ENCODE peak calls at places on chromosomes 4 and X, in eight cellular contexts. One of them, this sample, is unnamed.

GRCh38 chr4:139851133-139851532 is 185.5 kb downstream of the MGST2 start:
- DNase-seq in RPMI7951: no peak
- DNase-seq in choroid plexus epithelial cell: no peak
- DNase-seq in KG1: no peak
- DNase-seq in pons: no peak
- DNase-seq in foreskin keratinocyte: no peak
- DNase-seq in Daoy: no peak
- DNase-seq in activated CD4-positive, alpha-beta T cell treated with anti-CD3 and anti-CD28 coated beads, Interleukin-2, amount 10 ng/mL, durations not matched to agents 7 days and 5 days: no peak
- DNase-seq in this sample: no peak

GRCh38 chr4:2688281-2688680 is 67.9 kb downstream of the TNIP2 start:
- DNase-seq in RPMI7951: no peak
- DNase-seq in choroid plexus epithelial cell: no peak
- DNase-seq in KG1: no peak
- DNase-seq in pons: no peak
- DNase-seq in foreskin keratinocyte: no peak
- DNase-seq in Daoy: no peak
- DNase-seq in activated CD4-positive, alpha-beta T cell treated with anti-CD3 and anti-CD28 coated beads, Interleukin-2, amount 10 ng/mL, durations not matched to agents 7 days and 5 days: no peak
- DNase-seq in this sample: no peak

GRCh38 chr4:41413670-41414069 is 124.3 kb upstream of the LIMCH1 start:
- DNase-seq in RPMI7951: no peak
- DNase-seq in choroid plexus epithelial cell: no peak
- DNase-seq in KG1: no peak
- DNase-seq in pons: no peak
- DNase-seq in foreskin keratinocyte: no peak
- DNase-seq in Daoy: peak; percentile 55
- DNase-seq in activated CD4-positive, alpha-beta T cell treated with anti-CD3 and anti-CD28 coated beads, Interleukin-2, amount 10 ng/mL, durations not matched to agents 7 days and 5 days: no peak
- DNase-seq in this sample: no peak

GRCh38 chr4:54127660-54128059 is 27.7 kb downstream of the GSX2 start:
- DNase-seq in RPMI7951: no peak
- DNase-seq in choroid plexus epithelial cell: no peak
- DNase-seq in KG1: no peak
- DNase-seq in pons: no peak
- DNase-seq in foreskin keratinocyte: no peak
- DNase-seq in Daoy: no peak
- DNase-seq in activated CD4-positive, alpha-beta T cell treated with anti-CD3 and anti-CD28 coated beads, Interleukin-2, amount 10 ng/mL, durations not matched to agents 7 days and 5 days: no peak
- DNase-seq in this sample: no peak

GRCh38 chr4:53355919-53356521 is 9.8 kb downstream of the SCFD2 start:
- DNase-seq in RPMI7951: no peak
- DNase-seq in choroid plexus epithelial cell: no peak
- DNase-seq in KG1: no peak
- DNase-seq in pons: no peak
- DNase-seq in foreskin keratinocyte: no peak
- DNase-seq in Daoy: no peak
- DNase-seq in activated CD4-positive, alpha-beta T cell treated with anti-CD3 and anti-CD28 coated beads, Interleukin-2, amount 10 ng/mL, durations not matched to agents 7 days and 5 days: no peak
- DNase-seq in this sample: no peak

GRCh38 chrX:38375888-38376287 is 23.5 kb downstream of the OTC start:
- DNase-seq in RPMI7951: peak; percentile 14
- DNase-seq in choroid plexus epithelial cell: peak; percentile 43
- DNase-seq in KG1: no peak
- DNase-seq in pons: no peak
- DNase-seq in foreskin keratinocyte: peak; percentile 5
- DNase-seq in Daoy: peak; percentile 4
- DNase-seq in activated CD4-positive, alpha-beta T cell treated with anti-CD3 and anti-CD28 coated beads, Interleukin-2, amount 10 ng/mL, durations not matched to agents 7 days and 5 days: peak; percentile 5
- DNase-seq in this sample: no peak

GRCh38 chr4:876780-877179 is 50.9 kb upstream of the CPLX1 start:
- DNase-seq in RPMI7951: no peak
- DNase-seq in choroid plexus epithelial cell: no peak
- DNase-seq in KG1: no peak
- DNase-seq in pons: no peak
- DNase-seq in foreskin keratinocyte: no peak
- DNase-seq in Daoy: no peak
- DNase-seq in activated CD4-positive, alpha-beta T cell treated with anti-CD3 and anti-CD28 coated beads, Interleukin-2, amount 10 ng/mL, durations not matched to agents 7 days and 5 days: no peak
- DNase-seq in this sample: no peak

GRCh38 chr4:120703908-120704307 is 218.6 kb downstream of the PRDM5 start:
- DNase-seq in RPMI7951: no peak
- DNase-seq in choroid plexus epithelial cell: peak; percentile 35
- DNase-seq in KG1: no peak
- DNase-seq in pons: no peak
- DNase-seq in foreskin keratinocyte: no peak
- DNase-seq in Daoy: no peak
- DNase-seq in activated CD4-positive, alpha-beta T cell treated with anti-CD3 and anti-CD28 coated beads, Interleukin-2, amount 10 ng/mL, durations not matched to agents 7 days and 5 days: no peak
- DNase-seq in this sample: no peak

GRCh38 chrX:48533165-48533564 is 6.3 kb upstream of the TBC1D25 start:
- DNase-seq in RPMI7951: no peak
- DNase-seq in choroid plexus epithelial cell: no peak
- DNase-seq in KG1: no peak
- DNase-seq in pons: no peak
- DNase-seq in foreskin keratinocyte: no peak
- DNase-seq in Daoy: no peak
- DNase-seq in activated CD4-positive, alpha-beta T cell treated with anti-CD3 and anti-CD28 coated beads, Interleukin-2, amount 10 ng/mL, durations not matched to agents 7 days and 5 days: no peak
- DNase-seq in this sample: no peak

GRCh38 chrX:11117751-11118150 is 6.6 kb downstream of the HCCS start:
- DNase-seq in RPMI7951: no peak
- DNase-seq in choroid plexus epithelial cell: no peak
- DNase-seq in KG1: no peak
- DNase-seq in pons: no peak
- DNase-seq in foreskin keratinocyte: no peak
- DNase-seq in Daoy: no peak
- DNase-seq in activated CD4-positive, alpha-beta T cell treated with anti-CD3 and anti-CD28 coated beads, Interleukin-2, amount 10 ng/mL, durations not matched to agents 7 days and 5 days: no peak
- DNase-seq in this sample: no peak

GRCh38 chr4:81688085-81688484 is 216.4 kb upstream of the RASGEF1B start:
- DNase-seq in RPMI7951: no peak
- DNase-seq in choroid plexus epithelial cell: peak; percentile 48
- DNase-seq in KG1: no peak
- DNase-seq in pons: peak; percentile 81
- DNase-seq in foreskin keratinocyte: peak; percentile 7
- DNase-seq in Daoy: no peak
- DNase-seq in activated CD4-positive, alpha-beta T cell treated with anti-CD3 and anti-CD28 coated beads, Interleukin-2, amount 10 ng/mL, durations not matched to agents 7 days and 5 days: no peak
- DNase-seq in this sample: no peak

GRCh38 chr4:26793750-26794149 is 66.9 kb upstream of the STIM2 start:
- DNase-seq in RPMI7951: no peak
- DNase-seq in choroid plexus epithelial cell: no peak
- DNase-seq in KG1: no peak
- DNase-seq in pons: no peak
- DNase-seq in foreskin keratinocyte: no peak
- DNase-seq in Daoy: no peak
- DNase-seq in activated CD4-positive, alpha-beta T cell treated with anti-CD3 and anti-CD28 coated beads, Interleukin-2, amount 10 ng/mL, durations not matched to agents 7 days and 5 days: no peak
- DNase-seq in this sample: no peak

GRCh38 chr4:40232610-40233009 is 35.8 kb downstream of the RHOH start:
- DNase-seq in RPMI7951: no peak
- DNase-seq in choroid plexus epithelial cell: no peak
- DNase-seq in KG1: no peak
- DNase-seq in pons: no peak
- DNase-seq in foreskin keratinocyte: no peak
- DNase-seq in Daoy: no peak
- DNase-seq in activated CD4-positive, alpha-beta T cell treated with anti-CD3 and anti-CD28 coated beads, Interleukin-2, amount 10 ng/mL, durations not matched to agents 7 days and 5 days: no peak
- DNase-seq in this sample: no peak